ENCODE peak calls at places on chromosome 22, in eight cellular contexts. N is activated naive CD4-positive, alpha-beta T cell; F is transverse colon; V is NCI-H524 treated with DMSO at 0.1 percent for 48 hours; L is HCEC 1CT; J is GM10248; K is activated T-cell treated with anti-CD3 and anti-CD28 coated beads for 1 hour; H is activated CD8-positive, alpha-beta memory T cell treated with anti-CD3 and anti-CD28 coated beads, Interleukin-2, amount 50 U/mL, for 48 hours. E is an unnamed sample.

GRCh38 chr22:23192133-23192532 is 11.8 kb downstream of the BCR start:
- DNase-seq in J (no peak), K (no peak), H (no peak), V (peak; percentile 89), F (no peak), L (no peak), N (no peak), E (no peak)

GRCh38 chr22:31613904-31614296 is 48.1 kb downstream of the PISD start:
- DNase-seq in H (no peak), K (no peak), F (no peak), N (no peak), V (no peak), L (no peak), J (no peak), E (no peak)

GRCh38 chr22:24331468-24332440 is 61.1 kb downstream of the SPECC1L start:
- DNase-seq in K (no peak), L (peak; percentile 4), N (no peak), F (no peak), V (no peak), H (no peak), J (no peak), E (no peak)

GRCh38 chr22:33785283-33785991 is 134.8 kb downstream of the LARGE1 start:
- DNase-seq in N (no peak), L (no peak), V (no peak), J (no peak), H (no peak), K (no peak), F (no peak), E (no peak)

GRCh38 chr22:20418211-20418788 is 19.3 kb downstream of the SCARF2 start:
- DNase-seq in N (peak; percentile 54), L (peak; percentile 72), H (peak; percentile 86), K (peak; percentile 63), V (no peak), J (peak; percentile 86), F (peak; percentile 79), E (no peak)

GRCh38 chr22:19868773-19869471 is 14.2 kb upstream of the GNB1L start:
- DNase-seq in N (no peak), J (no peak), K (no peak), V (no peak), F (peak; percentile 66), H (no peak), L (no peak), E (no peak)

GRCh38 chr22:37802310-37803194 is 5.2 kb upstream of the GCAT start:
- DNase-seq in K (no peak), V (no peak), J (no peak), L (no peak), H (no peak), F (peak; percentile 73), N (no peak), E (peak; percentile 76)

GRCh38 chr22:31945971-31946680 is 1.8 kb downstream of the YWHAH start:
- DNase-seq in J (no peak), F (no peak), H (no peak), K (no peak), L (no peak), N (no peak), V (no peak), E (no peak)

GRCh38 chr22:32520612-32521011 is 46.0 kb downstream of the FBXO7 start:
- DNase-seq in F (no peak), H (no peak), L (no peak), V (no peak), K (no peak), J (no peak), N (no peak), E (no peak)

GRCh38 chr22:35409783-35410662 is 10.1 kb downstream of the MCM5 start:
- DNase-seq in L (no peak), H (no peak), K (no peak), F (peak; percentile 52), J (peak; percentile 86), N (no peak), V (no peak), E (no peak)

GRCh38 chr22:24117942-24118341 is 63.3 kb upstream of the SUSD2 start:
- DNase-seq in L (no peak), F (no peak), V (no peak), J (no peak), K (no peak), N (no peak), H (no peak), E (no peak)

GRCh38 chr22:17783317-17783716 is 9.0 kb upstream of the BID start:
- DNase-seq in F (no peak), K (no peak), V (no peak), N (no peak), J (no peak), H (no peak), L (no peak), E (no peak)

GRCh38 chr22:47601666-47602065 is 839.2 kb downstream of the TBC1D22A start:
- DNase-seq in F (no peak), L (no peak), V (no peak), N (no peak), K (no peak), H (peak; percentile 3), J (no peak), E (no peak)

GRCh38 chr22:19522190-19522880 is 1.9 kb downstream of the CLDN5 start:
- DNase-seq in H (peak; percentile 64), F (no peak), L (no peak), V (peak; percentile 43), K (no peak), N (no peak), J (peak; percentile 16), E (no peak)

GRCh38 chr22:48591286-48592065 is 1236.2 kb downstream of the BRD1 start:
- DNase-seq in V (no peak), H (no peak), J (no peak), K (no peak), L (no peak), F (no peak), N (no peak), E (no peak)

GRCh38 chr22:45112136-45112879 is 51.4 kb upstream of the NUP50 start:
- DNase-seq in K (no peak), F (no peak), N (no peak), H (no peak), L (peak; percentile 82), J (no peak), V (no peak), E (no peak)

GRCh38 chr22:42389137-42389536 is 43.1 kb downstream of the NFAM1 start:
- DNase-seq in L (no peak), J (no peak), N (no peak), V (no peak), F (no peak), H (no peak), K (no peak), E (no peak)

GRCh38 chr22:38238519-38239051 is 34.2 kb downstream of the TMEM184B start:
- DNase-seq in N (no peak), F (no peak), L (peak; percentile 34), V (no peak), J (no peak), K (no peak), H (no peak), E (no peak)

GRCh38 chr22:22787151-22787550 is 100.5 kb upstream of the IGLL5 start:
- DNase-seq in L (no peak), K (no peak), J (no peak), H (no peak), N (no peak), V (no peak), F (no peak), E (no peak)

GRCh38 chr22:38868886-38869381 is 3.1 kb downstream of the CBX6 start:
- DNase-seq in K (peak; percentile 88), L (peak; percentile 32), N (peak; percentile 56), J (peak; percentile 81), F (peak; percentile 82), V (no peak), H (peak; percentile 97), E (peak; percentile 51)

GRCh38 chr22:33018232-33018864 is 39.8 kb downstream of the SYN3 start:
- DNase-seq in F (peak; percentile 39), V (peak; percentile 12), K (peak; percentile 12), H (peak; percentile 70), L (no peak), N (no peak), J (peak; percentile 64), E (peak; percentile 26)

GRCh38 chr22:35891442-35891841 is 137.2 kb downstream of the RBFOX2 start:
- DNase-seq in J (no peak), K (no peak), L (no peak), V (no peak), H (no peak), N (no peak), F (no peak), E (no peak)

GRCh38 chr22:29555065-29555644 is 1.6 kb upstream of the THOC5 start:
- DNase-seq in J (no peak), H (no peak), V (no peak), F (peak; percentile 11), L (no peak), K (no peak), N (no peak), E (no peak)

GRCh38 chr22:24086310-24086709 is 75.2 kb downstream of the CABIN1 start:
- DNase-seq in J (no peak), V (no peak), L (no peak), H (peak; percentile 40), F (no peak), N (no peak), K (no peak), E (no peak)

GRCh38 chr22:50436841-50437341 is 37.9 kb downstream of the SBF1 start:
- DNase-seq in F (no peak), L (no peak), K (no peak), V (no peak), N (no peak), J (no peak), H (no peak), E (no peak)

GRCh38 chr22:40289991-40290459 is 56.3 kb upstream of the ADSL start:
- DNase-seq in V (no peak), N (peak; percentile 19), K (peak; percentile 48), H (peak; percentile 80), J (peak; percentile 61), F (peak; percentile 27), L (no peak), E (no peak)

GRCh38 chr22:20456722-20457076 is 19.1 kb upstream of the SCARF2 start:
- DNase-seq in H (no peak), N (no peak), K (no peak), V (no peak), F (no peak), J (no peak), L (no peak), E (no peak)

GRCh38 chr22:19524170-19525115 is at the start of gene CLDN5:
- DNase-seq in K (no peak), V (no peak), F (no peak), N (no peak), L (no peak), J (peak; percentile 34), H (peak; percentile 63), E (no peak)

GRCh38 chr22:49768077-49768476 is 59.6 kb downstream of the BRD1 start:
- DNase-seq in K (no peak), V (no peak), L (no peak), J (no peak), H (no peak), N (no peak), F (peak; percentile 3), E (no peak)